ENCODE peak calls at places on chromosomes 13 and 19, in five cellular contexts. A, I, V, F and D are unnamed samples.
A peak's percentile ranks its signal among the peaks of the same experiment; 100 is the strongest.

GRCh38 chr19:20367811-20368294 is 197.7 kb downstream of the ZNF737 start:
- DNase-seq in A (no peak), I (no peak), V (no peak), F (no peak), D (no peak)

GRCh38 chr19:29767039-29767735 is 44.6 kb upstream of the CCNE1 start:
- DNase-seq in A (no peak), I (no peak), V (no peak), F (no peak), D (no peak)

GRCh38 chr13:95388420-95389079 is 87.3 kb upstream of the ABCC4 start:
- DNase-seq in A (no peak), I (no peak), V (no peak), F (no peak), D (no peak)

GRCh38 chr13:74062933-74063332 is 71.3 kb downstream of the KLF12 start:
- DNase-seq in A (no peak), I (no peak), V (no peak), F (no peak), D (no peak)

GRCh38 chr13:40583738-40584137 is 82.7 kb downstream of the FOXO1 start:
- DNase-seq in A (no peak), I (no peak), V (no peak), F (no peak), D (no peak)

GRCh38 chr13:74000906-74001305 is 133.3 kb downstream of the KLF12 start:
- DNase-seq in A (no peak), I (no peak), V (no peak), F (no peak), D (no peak)

GRCh38 chr13:95784161-95784880 is 107.4 kb downstream of the DNAJC3 start:
- DNase-seq in A (no peak), I (peak; percentile 55), V (no peak), F (no peak), D (no peak)

GRCh38 chr13:41060723-41061074 is 610 bp upstream of the WBP4 start:
- DNase-seq in A (no peak), I (no peak), V (peak; percentile 47), F (peak; percentile 84), D (no peak)

GRCh38 chr13:114148521-114148855 is 16.1 kb upstream of the RASA3 start:
- DNase-seq in A (no peak), I (no peak), V (no peak), F (peak; percentile 96), D (no peak)

GRCh38 chr13:45861352-45861751 is 9.8 kb upstream of the SIAH3 start:
- DNase-seq in A (no peak), I (no peak), V (no peak), F (no peak), D (no peak)

GRCh38 chr19:51729781-51730180 is 6.0 kb upstream of the HAS1 start:
- DNase-seq in A (no peak), I (no peak), V (no peak), F (no peak), D (no peak)

GRCh38 chr13:30128591-30128990 is 178.8 kb downstream of the KATNAL1 start:
- DNase-seq in A (no peak), I (no peak), V (no peak), F (no peak), D (no peak)

GRCh38 chr19:23075031-23075733 is 41.6 kb upstream of the ZNF730 start:
- DNase-seq in A (no peak), I (peak; percentile 41), V (no peak), F (no peak), D (peak; percentile 26)

GRCh38 chr13:44300895-44301638 is 72.6 kb upstream of the SERP2 start:
- DNase-seq in A (peak; percentile 64), I (no peak), V (peak; percentile 36), F (no peak), D (peak; percentile 1)

DNA sequence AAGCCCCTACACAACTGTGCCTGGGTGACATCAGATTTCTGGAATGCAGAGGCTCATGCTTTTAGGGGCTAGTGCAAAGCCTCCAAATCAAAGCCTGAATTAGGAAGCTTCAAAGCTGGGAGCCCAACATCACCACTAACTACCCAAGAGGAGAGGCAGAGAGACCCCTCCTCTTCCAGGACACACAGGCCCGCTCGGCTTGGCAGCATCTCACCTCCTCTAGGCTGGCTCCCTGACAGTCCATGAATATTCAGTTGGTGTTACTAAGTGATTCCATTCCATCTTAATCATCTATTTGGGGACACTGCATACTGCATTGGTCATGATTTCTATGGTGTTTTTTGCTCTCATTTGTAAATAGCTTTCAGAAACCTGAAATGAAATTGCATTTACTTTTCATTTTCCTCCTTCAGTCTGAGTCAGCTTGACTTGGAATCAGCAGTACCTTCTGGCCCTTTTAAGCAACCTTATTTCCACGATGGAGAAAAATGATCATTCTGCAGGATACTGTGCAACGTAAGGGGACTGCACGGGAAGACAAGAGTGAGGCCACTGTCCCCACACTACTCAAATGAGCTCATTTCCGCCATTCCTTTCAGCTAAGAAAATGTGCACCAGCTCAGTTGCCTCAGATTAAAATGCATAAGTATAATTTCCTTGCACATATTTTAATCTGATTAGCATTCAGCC is 219.8 kb downstream of the RFC3 start:
- DNase-seq in A (no peak), I (no peak), V (no peak), F (no peak), D (no peak)
- H3K27ac ChIP-seq in A (peak overlapping the region; percentile 86), I (no peak overlapping the region), V (no peak overlapping the region), F (no peak overlapping the region), D (no peak overlapping the region)

GRCh38 chr19:8566855-8567254 is 10.4 kb downstream of the MYO1F start:
- DNase-seq in A (no peak), I (no peak), V (no peak), F (no peak), D (no peak)
- H3K27ac ChIP-seq in A (no peak overlapping the region), I (no peak overlapping the region), V (no peak overlapping the region), F (no peak overlapping the region), D (no peak overlapping the region)

GRCh38 chr19:8413593-8413923 is 453 bp downstream of the MARCHF2 start:
- DNase-seq in A (no peak), I (no peak), V (no peak), F (no peak), D (no peak)

GRCh38 chr19:8412783-8413592 is at the start of gene MARCHF2:
- DNase-seq in A (peak; percentile 84), I (peak; percentile 94), V (peak; percentile 90), F (peak; percentile 93), D (no peak)
- H3K27ac ChIP-seq in A (no peak within 1 kb of the TSS), I (no peak within 1 kb of the TSS), V (peak within 1 kb of the TSS; percentile 57), F (no peak within 1 kb of the TSS), D (no peak within 1 kb of the TSS)

GRCh38 chr13:109436055-109436622 is 350.2 kb downstream of the IRS2 start:
- DNase-seq in A (peak; percentile 95), I (no peak), V (no peak), F (no peak), D (no peak)
- H3K27ac ChIP-seq in A (peak overlapping the region; percentile 56), I (no peak overlapping the region), V (no peak overlapping the region), F (no peak overlapping the region), D (no peak overlapping the region)

DNA sequence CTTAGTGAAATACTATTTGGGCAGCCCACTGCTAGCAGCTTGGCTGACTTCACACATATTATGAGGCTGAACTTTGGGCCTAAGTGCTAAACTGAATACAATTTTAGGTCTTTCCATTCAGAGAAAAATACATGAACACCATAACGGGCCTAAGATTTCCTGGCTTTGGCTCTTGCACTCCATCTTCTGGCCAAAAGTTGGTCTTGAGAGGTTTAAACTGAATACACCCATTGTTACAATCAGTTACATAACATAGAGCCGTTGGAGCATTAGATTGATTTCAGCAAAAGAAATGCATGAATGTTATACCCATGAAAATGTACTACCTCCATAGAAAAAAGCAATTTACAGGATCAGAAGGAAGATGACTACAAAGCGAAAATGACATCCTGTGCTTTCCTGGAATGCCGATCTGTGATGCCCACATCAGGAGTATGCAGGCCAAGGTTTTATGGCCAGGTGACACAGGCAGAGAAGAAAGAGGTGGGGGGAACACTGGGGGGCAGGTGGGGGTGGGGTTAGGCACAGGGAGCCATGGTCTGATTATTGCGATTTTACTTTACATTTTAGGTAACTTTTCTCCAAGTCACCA is 11.1 kb upstream of the SHISA2 start:
- DNase-seq in A (no peak), I (no peak), V (peak; percentile 31), F (peak; percentile 51), D (peak; percentile 50)
- H3K27ac ChIP-seq in A (no peak overlapping the region), I (no peak overlapping the region), V (no peak overlapping the region), F (no peak overlapping the region), D (no peak overlapping the region)

GRCh38 chr19:1997353-1998233 is 17.9 kb downstream of the BTBD2 start:
- DNase-seq in A (no peak), I (no peak), V (no peak), F (no peak), D (no peak)
- H3K27ac ChIP-seq in A (no peak overlapping the region), I (no peak overlapping the region), V (no peak overlapping the region), F (no peak overlapping the region), D (no peak overlapping the region)

DNA sequence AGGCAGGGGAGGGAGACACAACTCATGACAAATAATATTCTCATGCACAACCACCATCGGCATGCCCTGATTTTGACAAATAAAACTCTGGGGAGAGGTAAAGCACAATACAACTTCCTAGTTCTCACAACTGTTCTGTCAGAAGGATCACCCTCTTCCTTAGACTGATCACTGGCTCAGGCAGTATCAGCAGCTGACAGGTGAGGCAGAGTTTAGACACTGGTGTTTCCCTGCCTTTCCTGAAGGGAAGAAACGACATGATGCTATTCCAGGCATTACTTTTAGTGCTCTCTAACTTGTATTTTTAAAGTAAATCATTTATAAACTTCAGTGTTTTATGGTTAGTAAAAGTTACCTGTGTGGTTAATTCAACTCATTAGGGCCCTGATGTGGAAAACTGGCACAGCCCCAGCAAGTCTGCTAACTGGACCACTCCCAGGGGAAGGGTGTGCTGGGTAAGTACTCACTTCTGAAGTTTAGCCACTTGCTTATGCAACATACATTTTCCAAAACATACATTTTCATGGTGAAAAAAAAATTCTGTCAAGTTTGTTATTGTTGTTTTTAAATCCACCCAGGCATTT is 82.8 kb downstream of the CRYL1 start:
- DNase-seq in A (no peak), I (no peak), V (no peak), F (no peak), D (no peak)
- H3K27ac ChIP-seq in A (peak overlapping the region; percentile 46), I (no peak overlapping the region), V (no peak overlapping the region), F (no peak overlapping the region), D (no peak overlapping the region)

DNA sequence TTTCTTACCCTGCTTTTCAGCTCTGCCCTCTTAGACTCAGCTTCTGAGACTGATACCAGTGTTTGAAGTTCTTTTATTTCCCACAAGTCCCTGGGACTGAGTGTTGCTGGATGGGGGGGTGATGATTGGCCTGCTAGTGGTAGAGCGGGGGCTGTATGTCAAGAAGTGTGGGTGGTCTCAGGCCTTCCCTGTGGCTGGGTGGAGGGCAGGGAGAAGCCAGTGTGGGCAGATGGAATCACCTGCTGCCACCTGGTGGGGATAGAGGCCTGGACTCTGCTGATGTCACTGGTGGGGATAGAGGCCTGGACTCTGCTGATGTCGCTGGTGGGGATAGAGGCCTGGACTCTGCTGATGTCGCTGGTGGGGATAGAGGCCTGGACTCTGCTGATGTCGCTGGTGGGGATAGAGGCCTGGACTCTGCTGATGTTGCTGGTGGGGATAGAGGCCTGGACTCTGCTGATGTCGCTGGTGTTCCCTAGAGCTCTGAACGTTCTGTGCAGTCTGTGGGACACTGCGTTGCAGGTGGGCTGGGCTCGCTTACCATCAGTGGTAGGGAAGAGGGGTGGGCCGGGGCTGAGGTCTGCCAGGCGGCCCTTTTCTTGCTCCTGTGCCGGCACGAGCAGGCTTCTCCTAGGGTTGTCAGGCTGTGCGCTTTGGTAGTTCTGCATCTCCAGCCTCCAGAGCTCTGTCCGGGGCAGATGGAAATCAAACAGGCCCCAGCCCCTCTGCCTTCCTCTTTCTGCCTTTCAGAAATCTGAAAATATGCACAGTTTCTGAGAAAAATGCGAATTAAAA is 101.3 kb downstream of the ARHGEF7 start:
- DNase-seq in A (no peak), I (no peak), V (no peak), F (peak; percentile 23), D (no peak)
- H3K27ac ChIP-seq in A (no peak overlapping the region), I (no peak overlapping the region), V (no peak overlapping the region), F (no peak overlapping the region), D (no peak overlapping the region)